ENCODE peak calls at places on chromosomes 7 and 10, in eight cellular contexts. D is osteoblast; R is astrocyte of the spinal cord; M is prostate gland; N is CD4-positive, CD25-positive, alpha-beta regulatory T cell; L is neuronal stem cell; Y is mucosa of descending colon; H is naive thymus-derived CD4-positive, alpha-beta T cell. E is an unnamed sample.
A peak's percentile ranks its signal among the peaks of the same experiment; 100 is the strongest.

GRCh38 chr10:47207280-47207613 is 92.8 kb upstream of the GDF10 start:
- DNase-seq in H (peak; percentile 38), L (no peak), Y (no peak), R (no peak), N (no peak), M (no peak), D (no peak), E (no peak)

GRCh38 chr7:18109762-18110161 is 82.1 kb upstream of the PRPS1L1 start:
- DNase-seq in Y (no peak), D (no peak), L (no peak), N (no peak), M (no peak), H (no peak), R (peak; percentile 60), E (no peak)

GRCh38 chr10:72418679-72419078 is 64.0 kb upstream of the DNAJB12 start:
- DNase-seq in N (no peak), M (no peak), H (no peak), L (no peak), Y (no peak), R (no peak), D (no peak), E (no peak)

GRCh38 chr10:116740971-116741370 is 1.4 kb downstream of the HSPA12A start:
- DNase-seq in H (no peak), L (no peak), R (no peak), Y (peak; percentile 36), N (no peak), D (no peak), M (no peak), E (no peak)

GRCh38 chr10:133019651-133020050 is 68.1 kb upstream of the ADGRA1 start:
- DNase-seq in R (no peak), H (no peak), L (no peak), Y (no peak), M (no peak), N (no peak), D (no peak), E (no peak)

GRCh38 chr10:95493862-95494261 is 67.3 kb downstream of the SORBS1 start:
- DNase-seq in R (no peak), M (no peak), L (no peak), D (no peak), H (no peak), N (no peak), Y (no peak), E (no peak)

GRCh38 chr7:13986208-13986607 is 3.3 kb downstream of the ETV1 start:
- DNase-seq in R (peak; percentile 18), D (no peak), N (no peak), H (no peak), Y (no peak), M (no peak), L (no peak), E (no peak)

GRCh38 chr7:50119815-50120637 is 27.0 kb upstream of the ZPBP start:
- DNase-seq in N (no peak), H (peak; percentile 44), M (no peak), L (peak; percentile 2), Y (no peak), D (no peak), R (no peak), E (peak; percentile 19)

GRCh38 chr7:158286210-158286609 is 301.4 kb downstream of the PTPRN2 start:
- DNase-seq in N (no peak), L (no peak), M (no peak), Y (no peak), D (no peak), H (no peak), R (no peak), E (no peak)

GRCh38 chr7:103867874-103868273 is 121.6 kb downstream of the RELN start:
- DNase-seq in D (no peak), R (no peak), H (no peak), N (no peak), Y (no peak), M (no peak), L (no peak), E (no peak)

GRCh38 chr10:106481598-106481997 is 682.9 kb downstream of the SORCS1 start:
- DNase-seq in Y (no peak), D (no peak), L (no peak), H (no peak), M (no peak), N (no peak), R (no peak), E (no peak)

GRCh38 chr7:30224511-30225031 is 59.8 kb upstream of the ZNRF2 start:
- DNase-seq in N (no peak), H (no peak), R (peak; percentile 97), M (no peak), L (no peak), Y (no peak), D (no peak), E (no peak)

GRCh38 chr7:29285451-29285807 is 90.9 kb downstream of the CHN2 start:
- DNase-seq in L (no peak), R (peak; percentile 98), M (no peak), H (no peak), Y (no peak), N (no peak), D (no peak), E (peak; percentile 96)

GRCh38 chr7:120825152-120825551 is 32.8 kb downstream of the TSPAN12 start:
- DNase-seq in H (no peak), R (no peak), L (no peak), N (no peak), Y (no peak), D (no peak), M (no peak), E (no peak)

GRCh38 chr7:155590215-155591023 is 44.1 kb upstream of the CNPY1 start:
- DNase-seq in R (peak; percentile 6), H (no peak), M (no peak), D (peak; percentile 64), N (no peak), Y (no peak), L (no peak), E (peak; percentile 53)

GRCh38 chr10:24344279-24344678 is 135.3 kb downstream of the KIAA1217 start:
- DNase-seq in L (no peak), Y (no peak), M (peak; percentile 76), N (no peak), D (peak; percentile 89), R (peak; percentile 99), H (no peak), E (no peak)

GRCh38 chr7:131895541-131896173 is 339.2 kb upstream of the PODXL start:
- DNase-seq in D (peak; percentile 76), R (peak; percentile 98), H (no peak), M (no peak), L (no peak), Y (no peak), N (no peak), E (no peak)

GRCh38 chr7:37095122-37095521 is 353.5 kb downstream of the ELMO1 start:
- DNase-seq in H (no peak), M (no peak), N (no peak), L (no peak), R (no peak), Y (no peak), D (no peak), E (no peak)

GRCh38 chr7:37092548-37092947 is 356.1 kb downstream of the ELMO1 start:
- DNase-seq in H (no peak), N (no peak), R (no peak), Y (no peak), D (no peak), L (no peak), M (no peak), E (no peak)

GRCh38 chr7:37089972-37090371 is 358.7 kb downstream of the ELMO1 start:
- DNase-seq in N (no peak), M (no peak), R (no peak), H (no peak), D (no peak), L (no peak), Y (no peak), E (no peak)

GRCh38 chr7:37096341-37096740 is 352.3 kb downstream of the ELMO1 start:
- DNase-seq in R (no peak), N (no peak), H (no peak), D (no peak), M (peak; percentile 7), L (no peak), Y (no peak), E (no peak)

DNA sequence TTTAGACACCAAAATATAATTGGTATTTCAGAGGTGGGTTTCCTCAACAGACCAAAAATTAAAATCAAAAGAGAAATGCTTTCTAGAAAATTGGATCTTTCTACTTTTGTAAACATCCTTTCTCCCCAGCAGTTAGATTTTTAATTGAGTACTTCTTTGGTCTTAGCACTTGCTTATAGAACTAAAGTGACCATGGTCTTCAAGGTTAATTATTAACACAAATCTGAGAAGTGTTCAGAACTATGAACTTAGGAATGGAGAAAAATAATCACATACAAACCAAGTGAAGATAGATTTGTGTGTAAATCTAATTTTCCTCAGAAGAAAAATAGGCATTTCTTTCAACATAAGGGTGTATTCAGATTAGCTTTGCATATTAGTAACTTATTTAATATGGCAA is 355.4 kb downstream of the ELMO1 start:
- DNase-seq in H (no peak), L (no peak), R (no peak), N (no peak), D (no peak), Y (no peak), M (no peak), E (no peak)
- H3K4me3 ChIP-seq in H (no peak overlapping the region), L (no peak overlapping the region), R (no peak overlapping the region), N (no peak overlapping the region), D (no peak overlapping the region), Y (no peak overlapping the region), M (no peak overlapping the region), E (no peak overlapping the region)

GRCh38 chr7:39306028-39306570 is 260.1 kb upstream of the YAE1 start:
- DNase-seq in Y (no peak), H (no peak), N (no peak), D (no peak), M (no peak), L (no peak), R (no peak), E (no peak)
- H3K4me3 ChIP-seq in Y (no peak overlapping the region), H (no peak overlapping the region), N (no peak overlapping the region), D (no peak overlapping the region), M (no peak overlapping the region), L (no peak overlapping the region), R (no peak overlapping the region), E (no peak overlapping the region)

GRCh38 chr7:111083423-111083822 is 7.5 kb upstream of the LRRN3 start:
- DNase-seq in L (no peak), H (peak; percentile 90), N (peak; percentile 13), D (peak; percentile 71), Y (no peak), M (no peak), R (peak; percentile 61), E (peak; percentile 86)

GRCh38 chr7:111080495-111081105 is 10.3 kb upstream of the LRRN3 start:
- DNase-seq in D (no peak), L (no peak), M (no peak), Y (no peak), R (no peak), N (no peak), H (no peak), E (no peak)

GRCh38 chr7:111085356-111085755 is 5.6 kb upstream of the LRRN3 start:
- DNase-seq in Y (no peak), M (no peak), D (no peak), R (no peak), H (no peak), L (no peak), N (no peak), E (no peak)

GRCh38 chr7:111082351-111082750 is 8.6 kb upstream of the LRRN3 start:
- DNase-seq in H (no peak), Y (no peak), N (no peak), R (peak; percentile 75), M (no peak), D (no peak), L (no peak), E (no peak)

GRCh38 chr7:111081553-111081952 is 9.4 kb upstream of the LRRN3 start:
- DNase-seq in H (no peak), L (no peak), D (no peak), M (no peak), N (no peak), R (no peak), Y (no peak), E (no peak)
- H3K4me3 ChIP-seq in H (no peak overlapping the region), L (no peak overlapping the region), D (no peak overlapping the region), M (no peak overlapping the region), N (peak overlapping the region; percentile 66), R (no peak overlapping the region), Y (no peak overlapping the region), E (no peak overlapping the region)

GRCh38 chr10:102234866-102235597 is 6.3 kb downstream of the PITX3 start:
- DNase-seq in D (no peak), Y (no peak), M (no peak), L (no peak), N (no peak), R (no peak), H (no peak), E (no peak)
- H3K4me3 ChIP-seq in D (no peak overlapping the region), Y (no peak overlapping the region), M (no peak overlapping the region), L (no peak overlapping the region), N (no peak overlapping the region), R (no peak overlapping the region), H (no peak overlapping the region), E (no peak overlapping the region)